ENCODE peak calls at places on chromosomes 4 and X, in seven cellular contexts. X, C, B, P, L, O and F are unnamed samples.

GRCh38 chrX:11446951-11447350 is 153.7 kb downstream of the AMELX start:
- DNase-seq in X (no peak), P (no peak), O (no peak), L (no peak), B (no peak), C (no peak), F (no peak)

GRCh38 chrX:104618106-104618895 is 52.3 kb downstream of the IL1RAPL2 start:
- DNase-seq in O (no peak), C (no peak), P (no peak), L (no peak), X (no peak), B (no peak), F (no peak)

GRCh38 chr4:10100734-10101216 is 15.8 kb downstream of the WDR1 start:
- DNase-seq in C (peak), L (no peak), X (no peak), O (no peak), B (no peak), P (no peak), F (no peak)

GRCh38 chr4:24150021-24150420 is 260.2 kb upstream of the PPARGC1A start:
- DNase-seq in C (no peak), L (no peak), B (no peak), X (no peak), P (no peak), O (no peak), F (no peak)

GRCh38 chr4:10747186-10747585 is 62.6 kb upstream of the CLNK start:
- DNase-seq in C (no peak), B (no peak), L (no peak), O (no peak), X (no peak), P (no peak), F (no peak)

GRCh38 chr4:93084599-93085305 is 743.8 kb upstream of the ATOH1 start:
- DNase-seq in O (no peak), X (no peak), P (no peak), B (no peak), C (no peak), L (no peak), F (no peak)

GRCh38 chr4:149911995-149912394 is 96.4 kb upstream of the IQCM start:
- DNase-seq in O (no peak), X (no peak), C (no peak), B (no peak), L (no peak), P (no peak), F (no peak)

GRCh38 chr4:108113229-108113628 is 55.5 kb downstream of the LEF1 start:
- DNase-seq in P (no peak), L (no peak), X (no peak), B (no peak), O (no peak), C (no peak), F (no peak)

GRCh38 chr4:113636438-113636818 is 125.1 kb downstream of the CAMK2D start:
- DNase-seq in C (no peak), O (no peak), P (no peak), L (no peak), X (no peak), B (no peak), F (no peak)

GRCh38 chrX:140510306-140510676 is 5.4 kb upstream of the SOX3 start:
- DNase-seq in L (no peak), P (no peak), C (no peak), O (no peak), B (no peak), X (no peak), F (no peak)

GRCh38 chr4:48943387-48943786 is 36.8 kb upstream of the OCIAD2 start:
- DNase-seq in B (no peak), O (no peak), X (no peak), P (no peak), C (no peak), L (no peak), F (no peak)

GRCh38 chr4:7256989-7257810 is 64.9 kb downstream of the SORCS2 start:
- DNase-seq in L (no peak), X (no peak), O (no peak), B (peak), C (peak), P (peak), F (no peak)

GRCh38 chrX:13652256-13653021 is 502 bp upstream of the TCEANC start:
- DNase-seq in O (no peak), B (no peak), X (peak), P (no peak), C (no peak), L (no peak), F (no peak)

GRCh38 chr4:141565379-141566089 is 70.8 kb upstream of the IL15 start:
- DNase-seq in P (no peak), L (no peak), C (no peak), X (peak), O (no peak), B (no peak), F (no peak)

GRCh38 chrX:48897157-48897620 is 379 bp downstream of the TIMM17B start:
- DNase-seq in C (peak), P (peak), O (peak), X (peak), B (peak), L (no peak), F (peak)

GRCh38 chrX:13029341-13029740 is 15.1 kb downstream of the FAM9C start:
- DNase-seq in C (peak), P (peak), X (peak), L (no peak), O (peak), B (peak), F (peak)

GRCh38 chr4:2643555-2643954 is 107.1 kb downstream of the FAM193A start:
- DNase-seq in O (peak), P (no peak), B (no peak), X (no peak), C (no peak), L (no peak), F (no peak)

GRCh38 chrX:148572332-148572731 is 71.9 kb downstream of the AFF2 start:
- DNase-seq in P (no peak), O (no peak), C (no peak), L (no peak), B (no peak), X (no peak), F (no peak)

GRCh38 chr4:82599336-82599735 is 37.5 kb upstream of the TMEM150C start:
- DNase-seq in O (no peak), X (no peak), B (no peak), C (peak), P (no peak), L (no peak), F (no peak)

GRCh38 chrX:46803140-46803539 is 33.7 kb upstream of the RP2 start:
- DNase-seq in X (no peak), L (no peak), P (no peak), C (no peak), B (no peak), O (no peak), F (no peak)

GRCh38 chrX:13087322-13088154 is 43.1 kb upstream of the FAM9C start:
- DNase-seq in O (no peak), C (no peak), B (no peak), X (no peak), P (no peak), L (no peak), F (no peak)

GRCh38 chrX:115679460-115679859 is 118.5 kb downstream of the PLS3 start:
- DNase-seq in P (no peak), X (peak), O (no peak), L (no peak), C (no peak), B (no peak), F (no peak)

GRCh38 chr4:174358410-174358809 is 74.7 kb downstream of the CEP44 start:
- DNase-seq in P (no peak), X (no peak), B (no peak), O (no peak), L (no peak), C (no peak), F (no peak)

GRCh38 chr4:97911236-97911906 is 231.9 kb downstream of the STPG2 start:
- DNase-seq in C (no peak), O (no peak), B (no peak), L (no peak), X (no peak), P (no peak), F (no peak)

GRCh38 chrX:104343408-104344129 is 88.8 kb upstream of the ESX1 start:
- DNase-seq in P (no peak), L (no peak), X (peak), O (no peak), C (peak), B (peak), F (no peak)

GRCh38 chr4:122914292-122914904 is 8.0 kb downstream of the NUDT6 start:
- DNase-seq in B (no peak), L (no peak), X (no peak), P (no peak), C (no peak), O (no peak), F (no peak)

GRCh38 chr4:168109527-168109926 is 17.2 kb downstream of the ANXA10 start:
- DNase-seq in C (no peak), X (no peak), P (no peak), B (no peak), L (no peak), O (no peak), F (no peak)

GRCh38 chr4:189232274-189232673 is 708.4 kb upstream of the FRG1 start:
- DNase-seq in P (no peak), X (no peak), L (no peak), O (no peak), B (no peak), C (no peak), F (peak)

GRCh38 chrX:125090046-125090445 is 229.6 kb upstream of the TEX13C start:
- DNase-seq in C (no peak), X (no peak), P (no peak), O (no peak), L (no peak), B (no peak), F (no peak)

GRCh38 chr4:185179488-185179887 is 24.3 kb downstream of the CFAP97 start:
- DNase-seq in O (no peak), X (no peak), B (no peak), L (no peak), P (no peak), C (no peak), F (no peak)

GRCh38 chrX:27674491-27674890 is 84.3 kb downstream of the DCAF8L2 start:
- DNase-seq in P (no peak), X (no peak), C (no peak), B (no peak), O (no peak), L (no peak), F (no peak)

GRCh38 chr4:137032242-137032641 is 500.1 kb downstream of the PCDH18 start:
- DNase-seq in B (no peak), X (no peak), L (no peak), P (no peak), O (no peak), C (no peak), F (no peak)

GRCh38 chrX:38045697-38046096 is 39.3 kb downstream of the SYTL5 start:
- DNase-seq in B (peak), C (peak), X (no peak), P (no peak), O (no peak), L (no peak), F (peak)

GRCh38 chrX:6041630-6042029 is 187.0 kb downstream of the NLGN4X start:
- DNase-seq in L (no peak), X (no peak), B (no peak), C (no peak), P (no peak), O (no peak), F (no peak)

GRCh38 chr4:152803541-152803940 is 23.8 kb downstream of the ARFIP1 start:
- DNase-seq in X (no peak), P (no peak), B (no peak), L (no peak), O (no peak), C (no peak), F (no peak)
- H3K27ac ChIP-seq in X (no peak), P (no peak), B (no peak), L (no peak), O (no peak), C (no peak), F (no peak)

GRCh38 chrX:152945021-152945979 is 47.4 kb downstream of the ZNF185 start:
- DNase-seq in O (no peak), B (no peak), L (no peak), X (no peak), C (no peak), P (no peak), F (no peak)

GRCh38 chrX:152946681-152947080 is 47.2 kb downstream of the PNMA5 start:
- DNase-seq in L (no peak), P (no peak), C (no peak), X (no peak), B (no peak), O (no peak), F (no peak)

GRCh38 chrX:152937236-152937635 is 39.4 kb downstream of the ZNF185 start:
- DNase-seq in X (no peak), C (no peak), P (no peak), B (no peak), O (no peak), L (no peak), F (no peak)

GRCh38 chrX:152943826-152944225 is 46.0 kb downstream of the ZNF185 start:
- DNase-seq in B (no peak), P (no peak), X (no peak), C (no peak), O (no peak), L (no peak), F (no peak)

GRCh38 chrX:152941328-152942111 is 43.7 kb downstream of the ZNF185 start:
- DNase-seq in P (peak), X (peak), L (peak), C (peak), O (peak), B (peak), F (peak)
- TF ChIP-seq POLR2A in P (no peak), X (peak), L (no peak), C (peak), O (no peak), B (peak), F (peak)

DNA sequence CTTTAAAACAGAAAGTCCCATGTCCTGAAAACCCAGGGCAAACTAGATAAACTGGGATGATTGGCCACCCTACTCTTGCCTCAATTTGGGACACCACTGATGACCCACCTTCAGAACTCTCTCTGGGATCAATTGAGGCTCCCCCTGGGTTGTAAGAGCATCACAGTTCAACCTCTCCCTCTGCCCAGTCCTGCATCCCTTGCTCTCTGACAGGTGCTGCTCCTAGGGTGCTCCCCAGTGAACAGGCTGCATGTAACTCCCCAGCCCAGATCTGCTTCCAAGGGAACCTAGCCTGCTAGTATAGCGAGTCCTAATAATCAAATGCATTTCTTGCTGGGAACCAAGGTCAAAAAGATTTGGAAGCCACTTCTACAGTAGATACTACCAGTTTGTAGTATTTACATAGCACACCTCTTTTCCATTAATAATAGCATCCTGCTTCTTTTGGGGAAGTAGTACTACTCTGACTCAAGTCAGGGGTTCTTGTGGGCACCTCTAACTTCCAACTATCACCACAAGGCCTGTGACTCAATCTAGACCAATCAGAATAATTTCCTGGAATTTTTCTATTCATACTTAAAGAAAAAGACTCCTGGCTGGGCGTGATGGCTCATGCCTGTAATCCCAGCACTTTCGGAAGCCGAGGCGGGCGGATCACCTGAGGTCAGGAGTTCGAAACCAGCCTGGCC is 42.1 kb upstream of the SPINK2 start:
- DNase-seq in L (no peak), B (no peak), X (no peak), O (no peak), C (no peak), P (no peak), F (no peak)
- H3K27ac ChIP-seq in L (no peak), B (no peak), X (no peak), O (no peak), C (no peak), P (no peak), F (no peak)

GRCh38 chr4:100981447-100982204 is 365.7 kb downstream of the PPP3CA start:
- DNase-seq in L (no peak), X (no peak), P (no peak), O (no peak), B (no peak), C (peak), F (no peak)
- TF ChIP-seq POLR2A in L (no peak), X (no peak), P (no peak), O (no peak), B (no peak), C (no peak), F (no peak)

GRCh38 chrX:50618788-50619558 is 148.3 kb upstream of the DGKK start:
- DNase-seq in X (no peak), P (no peak), L (no peak), C (no peak), B (no peak), O (no peak), F (peak)

GRCh38 chrX:50615570-50616158 is 145.0 kb upstream of the DGKK start:
- DNase-seq in B (no peak), L (no peak), O (no peak), P (no peak), C (peak), X (no peak), F (no peak)

GRCh38 chrX:50613846-50614245 is 143.2 kb upstream of the DGKK start:
- DNase-seq in X (no peak), P (no peak), C (no peak), B (no peak), L (no peak), O (no peak), F (no peak)

GRCh38 chrX:50617183-50617582 is 146.6 kb upstream of the DGKK start:
- DNase-seq in B (no peak), C (no peak), L (no peak), X (no peak), O (no peak), P (no peak), F (no peak)

GRCh38 chrX:50614460-50614859 is 143.8 kb upstream of the DGKK start:
- DNase-seq in C (no peak), L (no peak), B (no peak), X (no peak), O (no peak), P (no peak), F (no peak)
- H3K27ac ChIP-seq in C (no peak), L (no peak), B (no peak), X (no peak), O (no peak), P (no peak), F (no peak)

GRCh38 chrX:1336331-1337143 is at the start of gene IL3RA:
- DNase-seq in C (peak), X (no peak), L (no peak), B (no peak), P (peak), O (no peak), F (no peak)
- TF ChIP-seq POLR2A in C (no peak), X (no peak), L (no peak), B (no peak), P (no peak), O (no peak), F (no peak)

DNA sequence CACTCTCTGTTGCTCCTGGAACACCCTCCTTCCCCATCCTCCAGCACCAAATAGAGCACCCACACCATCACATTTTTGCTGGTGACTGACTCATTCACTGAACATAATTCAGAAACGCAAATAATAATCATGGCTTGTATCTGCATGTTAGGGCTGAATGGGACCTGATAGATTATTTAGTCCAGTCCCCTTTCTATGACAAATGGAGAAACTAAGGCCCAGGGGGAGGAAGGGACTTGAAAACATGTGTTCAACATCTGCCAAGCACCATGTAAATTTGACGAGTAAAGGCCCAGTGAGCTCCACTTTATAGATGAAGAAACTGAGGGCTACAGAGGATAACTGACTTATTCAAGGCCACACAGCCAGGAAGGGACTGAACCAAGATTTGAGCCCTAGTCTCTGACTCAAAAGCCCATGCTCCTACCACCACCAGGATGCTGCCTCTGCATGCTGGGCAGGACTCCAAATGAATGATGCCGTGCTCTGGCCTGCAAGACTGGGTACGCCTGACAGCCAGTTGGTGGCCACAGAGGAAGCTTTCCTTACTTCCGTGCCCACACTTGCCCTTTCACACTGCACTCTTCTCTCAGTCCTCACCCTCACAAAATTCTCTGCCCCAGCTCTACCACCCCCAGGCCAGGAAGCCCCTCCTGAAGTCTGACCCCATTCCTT is 133.3 kb upstream of the PJA1 start:
- DNase-seq in L (no peak), X (no peak), C (no peak), O (no peak), P (no peak), B (no peak), F (no peak)
- H3K27ac ChIP-seq in L (no peak), X (no peak), C (no peak), O (no peak), P (no peak), B (no peak), F (no peak)

DNA sequence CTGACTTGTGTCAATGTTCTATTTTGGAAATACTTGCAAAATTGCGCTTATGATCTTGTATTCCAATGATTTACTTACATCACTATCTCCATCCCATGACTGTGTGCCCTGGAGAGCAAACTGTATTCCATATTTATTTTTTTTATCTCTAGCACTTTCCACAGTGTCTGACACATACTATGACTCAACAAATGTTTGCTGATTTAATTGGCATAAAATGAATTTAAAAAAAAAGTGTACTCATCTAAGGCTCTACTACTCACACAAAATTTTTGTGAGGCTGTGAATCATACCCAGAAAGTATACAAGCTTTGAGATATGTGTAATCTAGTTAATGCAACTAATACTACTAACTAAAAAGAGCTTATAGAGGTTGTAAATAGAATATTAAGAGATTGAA is 1066.7 kb upstream of the ADGRL3 start:
- DNase-seq in X (no peak), O (no peak), B (no peak), C (no peak), L (no peak), P (no peak), F (no peak)
- TF ChIP-seq POLR2A in X (no peak), O (no peak), B (no peak), C (no peak), L (no peak), P (no peak), F (no peak)

GRCh38 chr4:87525636-87526035 is 3.5 kb downstream of the SPARCL1 start:
- DNase-seq in L (no peak), X (no peak), P (no peak), O (no peak), B (peak), C (no peak), F (peak)
- H3K27ac ChIP-seq in L (peak), X (no peak), P (peak), O (peak), B (peak), C (no peak), F (peak)